ENCODE peak calls at places on chromosomes 13 and 19, in four cellular contexts. Z, I, Q and P are unnamed samples.

GRCh38 chr13:44050450-44051063 is 170.9 kb downstream of the LACC1 start:
- DNase-seq in I (no peak), Q (no peak), Z (peak; percentile 64), P (no peak)

GRCh38 chr19:35151273-35152065 is 3.1 kb upstream of the FXYD5 start:
- DNase-seq in Z (no peak), I (no peak), Q (no peak), P (no peak)

GRCh38 chr19:35718345-35719041 is 690 bp downstream of the KMT2B start:
- DNase-seq in I (no peak), Z (peak; percentile 55), Q (peak; percentile 43), P (no peak)

GRCh38 chr13:26589754-26590153 is 32.3 kb downstream of the WASF3 start:
- DNase-seq in I (no peak), Q (no peak), Z (peak; percentile 14), P (no peak)

GRCh38 chr13:106558527-106558926 is 9.4 kb downstream of the ARGLU1 start:
- DNase-seq in Z (no peak), Q (no peak), I (no peak), P (no peak)

GRCh38 chr13:30881931-30882899 is 23.9 kb upstream of the MEDAG start:
- DNase-seq in Q (no peak), I (no peak), Z (no peak), P (no peak)

GRCh38 chr13:48902421-48902820 is 73.3 kb upstream of the FNDC3A start:
- DNase-seq in Q (no peak), I (no peak), Z (peak; percentile 94), P (no peak)

GRCh38 chr13:103638706-103639105 is 572.5 kb upstream of the SLC10A2 start:
- DNase-seq in Z (no peak), I (no peak), Q (no peak), P (no peak)

GRCh38 chr13:29543230-29544215 is 52.0 kb downstream of the SLC7A1 start:
- DNase-seq in Q (no peak), Z (peak; percentile 34), I (no peak), P (no peak)

GRCh38 chr13:113588394-113589111 is 4.0 kb downstream of the TFDP1 start:
- DNase-seq in I (no peak), Z (no peak), Q (no peak), P (no peak)

GRCh38 chr19:13573268-13573667 is 67.0 kb upstream of the CACNA1A start:
- DNase-seq in I (peak; percentile 34), Z (no peak), Q (no peak), P (no peak)

GRCh38 chr19:19305696-19306095 is 14.6 kb downstream of the SUGP1 start:
- DNase-seq in Z (no peak), I (peak; percentile 48), Q (no peak), P (no peak)

DNA sequence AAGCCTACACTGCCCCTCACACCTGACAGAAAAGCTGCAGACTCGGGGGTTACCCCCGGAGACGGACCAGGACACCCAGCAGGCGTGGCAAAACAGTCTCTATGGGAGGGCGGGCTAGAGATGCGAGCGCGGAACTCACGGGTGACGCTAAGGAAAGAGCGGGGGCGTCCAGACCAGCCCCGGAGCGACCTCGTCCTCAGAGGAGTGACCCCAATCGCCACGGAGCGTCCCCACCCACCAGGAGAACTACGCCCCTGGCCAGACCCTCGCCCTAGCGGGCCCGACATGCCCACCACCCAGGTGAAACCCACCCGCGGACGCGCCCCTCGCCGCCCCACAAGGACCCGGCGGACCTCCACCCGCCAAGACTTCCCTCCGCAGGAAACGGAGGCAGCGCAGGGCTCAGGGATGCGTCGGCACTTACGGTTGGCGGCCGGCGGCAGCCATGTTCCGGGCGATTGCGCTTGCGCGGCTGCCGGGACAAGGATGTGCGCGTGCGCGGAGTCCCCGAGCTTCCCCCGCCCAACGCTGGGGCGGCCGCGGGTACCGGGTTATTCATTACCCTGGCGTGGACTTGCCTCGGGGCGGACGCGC is at the start of gene ZNF329:
- DNase-seq in Q (peak; percentile 87), Z (peak; percentile 95), I (peak; percentile 81), P (peak; percentile 58)
- TF ChIP-seq CTCF in Q (peak; percentile 38), Z (no peak), I (peak; percentile 40), P (no peak)

GRCh38 chr13:39013462-39013861 is 22.8 kb upstream of the STOML3 start:
- DNase-seq in I (no peak), Q (no peak), Z (no peak), P (no peak)
- TF ChIP-seq CTCF in I (no peak), Q (no peak), Z (no peak), P (no peak)

DNA sequence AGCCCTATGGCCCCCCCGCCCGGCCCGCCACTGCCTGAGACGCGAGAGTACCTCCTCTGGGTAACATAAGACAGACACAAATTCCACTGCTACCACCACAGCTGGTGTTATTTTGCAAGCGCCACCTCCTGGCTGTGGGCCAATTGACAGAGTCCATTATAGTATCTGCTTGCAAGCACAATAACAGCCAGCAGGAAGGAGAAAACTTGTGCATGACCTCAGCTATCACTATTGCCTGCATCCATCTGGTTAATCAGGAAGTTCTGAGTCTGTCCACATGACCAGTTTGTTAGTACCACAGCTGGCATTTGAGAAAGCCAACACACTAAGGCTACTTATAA is 25.3 kb upstream of the OR10H2 start:
- DNase-seq in I (no peak), Q (peak; percentile 79), Z (peak; percentile 21), P (no peak)
- TF ChIP-seq CTCF in I (no peak), Q (no peak), Z (no peak), P (no peak)

GRCh38 chr13:52707375-52707774 is 32.2 kb downstream of the CNMD start:
- DNase-seq in I (no peak), Q (no peak), Z (peak; percentile 33), P (no peak)
- TF ChIP-seq CTCF in I (no peak), Q (no peak), Z (no peak), P (no peak)

GRCh38 chr13:78398743-78399410 is 204.5 kb downstream of the POU4F1 start:
- DNase-seq in Z (no peak), Q (no peak), I (no peak), P (no peak)

DNA sequence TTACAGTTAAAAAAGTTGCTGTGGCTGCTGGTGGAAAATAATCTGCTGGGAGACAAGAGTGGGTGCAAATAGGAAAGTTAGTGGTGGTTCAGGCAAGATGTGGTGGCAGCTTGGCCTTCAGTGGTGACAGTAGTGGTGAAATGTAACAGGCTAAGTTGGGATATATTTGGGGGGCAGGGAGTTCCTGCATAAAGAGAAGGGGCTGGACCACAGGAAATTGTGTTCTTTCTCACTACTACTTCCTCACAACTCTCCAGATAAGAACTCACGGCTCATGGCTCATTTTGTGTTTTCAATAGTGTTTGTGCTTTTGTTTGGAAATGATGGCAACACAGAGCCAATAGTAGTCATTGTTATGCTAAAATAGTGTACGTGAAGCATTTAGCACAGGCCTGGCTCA is 210.1 kb downstream of the POU4F1 start:
- DNase-seq in Z (no peak), I (no peak), Q (no peak), P (no peak)
- TF ChIP-seq CTCF in Z (no peak), I (no peak), Q (no peak), P (no peak)